ENCODE peak calls at places on chromosomes 13 and 19, in nine cellular contexts. One of them, this sample, is unnamed.

GRCh38 chr19:47520343-47520806 is 5.5 kb upstream of the NAPA start:
- DNase-seq in stimulated activated CD4-positive, alpha-beta T cell treated with anti-CD3 and anti-CD28 coated beads, Interleukin-1b, Interleukin-23, amount 100 ng/mL, for 24 hours: no peak
- DNase-seq in HS-5: no peak
- DNase-seq in left colon: no peak
- DNase-seq in astrocyte of the spinal cord: no peak
- DNase-seq in stimulated activated CD8-positive, alpha-beta memory T cell treated with anti-CD3 and anti-CD28 coated beads, Interleukin-7, amount 100 ng/mL, for 1 hour: no peak
- DNase-seq in endothelial cell: no peak
- DNase-seq in PC-9: no peak
- DNase-seq in ELF-1: no peak
- DNase-seq in this sample: no peak

GRCh38 chr13:108597943-108598342 is 31.5 kb upstream of the MYO16 start:
- DNase-seq in stimulated activated CD4-positive, alpha-beta T cell treated with anti-CD3 and anti-CD28 coated beads, Interleukin-1b, Interleukin-23, amount 100 ng/mL, for 24 hours: no peak
- DNase-seq in HS-5: no peak
- DNase-seq in left colon: no peak
- DNase-seq in astrocyte of the spinal cord: no peak
- DNase-seq in stimulated activated CD8-positive, alpha-beta memory T cell treated with anti-CD3 and anti-CD28 coated beads, Interleukin-7, amount 100 ng/mL, for 1 hour: no peak
- DNase-seq in endothelial cell: no peak
- DNase-seq in PC-9: no peak
- DNase-seq in ELF-1: no peak
- DNase-seq in this sample: no peak

GRCh38 chr19:48348039-48348438 is 15.7 kb downstream of the TMEM143 start:
- DNase-seq in stimulated activated CD4-positive, alpha-beta T cell treated with anti-CD3 and anti-CD28 coated beads, Interleukin-1b, Interleukin-23, amount 100 ng/mL, for 24 hours: no peak
- DNase-seq in HS-5: no peak
- DNase-seq in left colon: no peak
- DNase-seq in astrocyte of the spinal cord: no peak
- DNase-seq in stimulated activated CD8-positive, alpha-beta memory T cell treated with anti-CD3 and anti-CD28 coated beads, Interleukin-7, amount 100 ng/mL, for 1 hour: no peak
- DNase-seq in endothelial cell: no peak
- DNase-seq in PC-9: no peak
- DNase-seq in ELF-1: no peak
- DNase-seq in this sample: no peak

GRCh38 chr13:98026457-98026857 is 73.0 kb downstream of the IPO5 start:
- DNase-seq in stimulated activated CD4-positive, alpha-beta T cell treated with anti-CD3 and anti-CD28 coated beads, Interleukin-1b, Interleukin-23, amount 100 ng/mL, for 24 hours: no peak
- DNase-seq in HS-5: no peak
- DNase-seq in left colon: no peak
- DNase-seq in astrocyte of the spinal cord: peak; percentile 44
- DNase-seq in stimulated activated CD8-positive, alpha-beta memory T cell treated with anti-CD3 and anti-CD28 coated beads, Interleukin-7, amount 100 ng/mL, for 1 hour: no peak
- DNase-seq in endothelial cell: no peak
- DNase-seq in PC-9: no peak
- DNase-seq in ELF-1: no peak
- DNase-seq in this sample: no peak

GRCh38 chr13:99868767-99869166 is 102.8 kb downstream of the ZIC5 start:
- DNase-seq in stimulated activated CD4-positive, alpha-beta T cell treated with anti-CD3 and anti-CD28 coated beads, Interleukin-1b, Interleukin-23, amount 100 ng/mL, for 24 hours: no peak
- DNase-seq in HS-5: no peak
- DNase-seq in left colon: no peak
- DNase-seq in astrocyte of the spinal cord: no peak
- DNase-seq in stimulated activated CD8-positive, alpha-beta memory T cell treated with anti-CD3 and anti-CD28 coated beads, Interleukin-7, amount 100 ng/mL, for 1 hour: no peak
- DNase-seq in endothelial cell: no peak
- DNase-seq in PC-9: no peak
- DNase-seq in ELF-1: no peak
- DNase-seq in this sample: no peak

GRCh38 chr13:30196025-30196424 is 111.3 kb downstream of the KATNAL1 start:
- DNase-seq in stimulated activated CD4-positive, alpha-beta T cell treated with anti-CD3 and anti-CD28 coated beads, Interleukin-1b, Interleukin-23, amount 100 ng/mL, for 24 hours: no peak
- DNase-seq in HS-5: no peak
- DNase-seq in left colon: no peak
- DNase-seq in astrocyte of the spinal cord: peak; percentile 87
- DNase-seq in stimulated activated CD8-positive, alpha-beta memory T cell treated with anti-CD3 and anti-CD28 coated beads, Interleukin-7, amount 100 ng/mL, for 1 hour: no peak
- DNase-seq in endothelial cell: no peak
- DNase-seq in PC-9: no peak
- DNase-seq in ELF-1: peak; percentile 92
- DNase-seq in this sample: no peak

GRCh38 chr19:47663911-47664771 is 49.1 kb upstream of the EHD2 start:
- DNase-seq in stimulated activated CD4-positive, alpha-beta T cell treated with anti-CD3 and anti-CD28 coated beads, Interleukin-1b, Interleukin-23, amount 100 ng/mL, for 24 hours: no peak
- DNase-seq in HS-5: peak; percentile 87
- DNase-seq in left colon: peak; percentile 31
- DNase-seq in astrocyte of the spinal cord: peak; percentile 99
- DNase-seq in stimulated activated CD8-positive, alpha-beta memory T cell treated with anti-CD3 and anti-CD28 coated beads, Interleukin-7, amount 100 ng/mL, for 1 hour: no peak
- DNase-seq in endothelial cell: no peak
- DNase-seq in PC-9: peak; percentile 68
- DNase-seq in ELF-1: peak; percentile 27
- DNase-seq in this sample: peak; percentile 79

GRCh38 chr13:41274881-41275280 is 11.5 kb upstream of the MTRF1 start:
- DNase-seq in stimulated activated CD4-positive, alpha-beta T cell treated with anti-CD3 and anti-CD28 coated beads, Interleukin-1b, Interleukin-23, amount 100 ng/mL, for 24 hours: no peak
- DNase-seq in HS-5: no peak
- DNase-seq in left colon: no peak
- DNase-seq in astrocyte of the spinal cord: no peak
- DNase-seq in stimulated activated CD8-positive, alpha-beta memory T cell treated with anti-CD3 and anti-CD28 coated beads, Interleukin-7, amount 100 ng/mL, for 1 hour: no peak
- DNase-seq in endothelial cell: no peak
- DNase-seq in PC-9: no peak
- DNase-seq in ELF-1: no peak
- DNase-seq in this sample: no peak

GRCh38 chr19:55116232-55117062 is 990 bp downstream of the PPP1R12C start:
- DNase-seq in stimulated activated CD4-positive, alpha-beta T cell treated with anti-CD3 and anti-CD28 coated beads, Interleukin-1b, Interleukin-23, amount 100 ng/mL, for 24 hours: no peak
- DNase-seq in HS-5: peak; percentile 34
- DNase-seq in left colon: peak; percentile 64
- DNase-seq in astrocyte of the spinal cord: peak; percentile 45
- DNase-seq in stimulated activated CD8-positive, alpha-beta memory T cell treated with anti-CD3 and anti-CD28 coated beads, Interleukin-7, amount 100 ng/mL, for 1 hour: no peak
- DNase-seq in endothelial cell: no peak
- DNase-seq in PC-9: peak; percentile 29
- DNase-seq in ELF-1: peak; percentile 54
- DNase-seq in this sample: no peak

GRCh38 chr13:41458939-41459753 is 1.8 kb downstream of the RGCC start:
- DNase-seq in stimulated activated CD4-positive, alpha-beta T cell treated with anti-CD3 and anti-CD28 coated beads, Interleukin-1b, Interleukin-23, amount 100 ng/mL, for 24 hours: peak; percentile 38
- DNase-seq in HS-5: no peak
- DNase-seq in left colon: peak; percentile 61
- DNase-seq in astrocyte of the spinal cord: peak; percentile 34
- DNase-seq in stimulated activated CD8-positive, alpha-beta memory T cell treated with anti-CD3 and anti-CD28 coated beads, Interleukin-7, amount 100 ng/mL, for 1 hour: no peak
- DNase-seq in endothelial cell: peak; percentile 27
- DNase-seq in PC-9: peak; percentile 30
- DNase-seq in ELF-1: peak; percentile 34
- DNase-seq in this sample: no peak

GRCh38 chr19:45693168-45693788 is 812 bp downstream of the QPCTL start:
- DNase-seq in stimulated activated CD4-positive, alpha-beta T cell treated with anti-CD3 and anti-CD28 coated beads, Interleukin-1b, Interleukin-23, amount 100 ng/mL, for 24 hours: peak; percentile 72
- DNase-seq in HS-5: peak; percentile 26
- DNase-seq in left colon: peak; percentile 90
- DNase-seq in astrocyte of the spinal cord: peak; percentile 63
- DNase-seq in stimulated activated CD8-positive, alpha-beta memory T cell treated with anti-CD3 and anti-CD28 coated beads, Interleukin-7, amount 100 ng/mL, for 1 hour: peak; percentile 49
- DNase-seq in endothelial cell: peak; percentile 87
- DNase-seq in PC-9: peak; percentile 76
- DNase-seq in ELF-1: peak; percentile 89
- DNase-seq in this sample: no peak

GRCh38 chr19:18091217-18091608 is 4.5 kb upstream of the IL12RB1 start:
- DNase-seq in stimulated activated CD4-positive, alpha-beta T cell treated with anti-CD3 and anti-CD28 coated beads, Interleukin-1b, Interleukin-23, amount 100 ng/mL, for 24 hours: peak; percentile 48
- DNase-seq in HS-5: no peak
- DNase-seq in left colon: peak; percentile 64
- DNase-seq in astrocyte of the spinal cord: no peak
- DNase-seq in stimulated activated CD8-positive, alpha-beta memory T cell treated with anti-CD3 and anti-CD28 coated beads, Interleukin-7, amount 100 ng/mL, for 1 hour: peak; percentile 61
- DNase-seq in endothelial cell: no peak
- DNase-seq in PC-9: no peak
- DNase-seq in ELF-1: no peak
- DNase-seq in this sample: no peak

GRCh38 chr19:56167064-56167578 is 8.7 kb upstream of the GALP start:
- DNase-seq in stimulated activated CD4-positive, alpha-beta T cell treated with anti-CD3 and anti-CD28 coated beads, Interleukin-1b, Interleukin-23, amount 100 ng/mL, for 24 hours: no peak
- DNase-seq in HS-5: no peak
- DNase-seq in left colon: no peak
- DNase-seq in astrocyte of the spinal cord: no peak
- DNase-seq in stimulated activated CD8-positive, alpha-beta memory T cell treated with anti-CD3 and anti-CD28 coated beads, Interleukin-7, amount 100 ng/mL, for 1 hour: no peak
- DNase-seq in endothelial cell: no peak
- DNase-seq in PC-9: no peak
- DNase-seq in ELF-1: no peak
- DNase-seq in this sample: no peak

GRCh38 chr19:28307460-28307859 is 905.5 kb downstream of the UQCRFS1 start:
- DNase-seq in stimulated activated CD4-positive, alpha-beta T cell treated with anti-CD3 and anti-CD28 coated beads, Interleukin-1b, Interleukin-23, amount 100 ng/mL, for 24 hours: no peak
- DNase-seq in HS-5: no peak
- DNase-seq in left colon: no peak
- DNase-seq in astrocyte of the spinal cord: no peak
- DNase-seq in stimulated activated CD8-positive, alpha-beta memory T cell treated with anti-CD3 and anti-CD28 coated beads, Interleukin-7, amount 100 ng/mL, for 1 hour: no peak
- DNase-seq in endothelial cell: no peak
- DNase-seq in PC-9: no peak
- DNase-seq in ELF-1: no peak
- DNase-seq in this sample: no peak

GRCh38 chr13:113027095-113027494 is 58.1 kb downstream of the MCF2L start:
- DNase-seq in stimulated activated CD4-positive, alpha-beta T cell treated with anti-CD3 and anti-CD28 coated beads, Interleukin-1b, Interleukin-23, amount 100 ng/mL, for 24 hours: no peak
- DNase-seq in HS-5: no peak
- DNase-seq in left colon: no peak
- DNase-seq in astrocyte of the spinal cord: no peak
- DNase-seq in stimulated activated CD8-positive, alpha-beta memory T cell treated with anti-CD3 and anti-CD28 coated beads, Interleukin-7, amount 100 ng/mL, for 1 hour: no peak
- DNase-seq in endothelial cell: no peak
- DNase-seq in PC-9: no peak
- DNase-seq in ELF-1: no peak
- DNase-seq in this sample: no peak

GRCh38 chr13:50320297-50320862 is 305.1 kb downstream of the KCNRG start:
- DNase-seq in stimulated activated CD4-positive, alpha-beta T cell treated with anti-CD3 and anti-CD28 coated beads, Interleukin-1b, Interleukin-23, amount 100 ng/mL, for 24 hours: no peak
- DNase-seq in HS-5: no peak
- DNase-seq in left colon: no peak
- DNase-seq in astrocyte of the spinal cord: peak; percentile 43
- DNase-seq in stimulated activated CD8-positive, alpha-beta memory T cell treated with anti-CD3 and anti-CD28 coated beads, Interleukin-7, amount 100 ng/mL, for 1 hour: no peak
- DNase-seq in endothelial cell: no peak
- DNase-seq in PC-9: no peak
- DNase-seq in ELF-1: no peak
- DNase-seq in this sample: peak; percentile 47